ENCODE peak calls at places on chromosomes 16 and 17, in six cellular contexts. B is PC-9, Q is endodermal cell, H is NCI-H345, W is activated gamma-delta T cell treated with Interleukin-2 at 50 U/mL for 16 hours, X is HCT116. Z is an unnamed sample.

GRCh38 chr17:55763856-55764255 is 13.0 kb downstream of the PCTP start:
- DNase-seq in B (no peak), Q (no peak), H (no peak), W (no peak), X (no peak), Z (no peak)

GRCh38 chr17:68740555-68741447 is 139.6 kb upstream of the FAM20A start:
- DNase-seq in H (no peak), W (no peak), Q (no peak), X (no peak), B (no peak), Z (no peak)

GRCh38 chr16:88306411-88306810 is 76.3 kb upstream of the ZNF469 start:
- DNase-seq in B (no peak), X (no peak), H (no peak), Q (no peak), W (no peak), Z (no peak)

GRCh38 chr17:78137392-78138203 is 7.0 kb downstream of the TMC8 start:
- DNase-seq in B (peak), H (no peak), W (peak), X (no peak), Q (peak), Z (no peak)

GRCh38 chr16:80623376-80623775 is 82.6 kb downstream of the DYNLRB2 start:
- DNase-seq in B (no peak), H (no peak), X (no peak), Q (peak), W (no peak), Z (no peak)

GRCh38 chr16:87017388-87018012 is 299.7 kb downstream of the C16orf95 start:
- DNase-seq in H (no peak), B (peak), X (peak), W (no peak), Q (peak), Z (peak)

GRCh38 chr17:60067871-60068270 is 10.8 kb downstream of the HEATR6 start:
- DNase-seq in B (no peak), Q (no peak), W (no peak), H (no peak), X (no peak), Z (no peak)

GRCh38 chr16:12187939-12188673 is 211.6 kb downstream of the SNX29 start:
- DNase-seq in H (no peak), X (no peak), W (no peak), Q (no peak), B (peak), Z (peak)

GRCh38 chr17:6393368-6393952 is 41.5 kb downstream of the AIPL1 start:
- DNase-seq in B (no peak), Q (no peak), W (no peak), X (no peak), H (peak), Z (no peak)

GRCh38 chr17:40016692-40017000 is 1.4 kb downstream of the CSF3 start:
- DNase-seq in Q (no peak), W (no peak), X (no peak), H (no peak), B (no peak), Z (no peak)

GRCh38 chr16:66054095-66054494 is 312.4 kb upstream of the CDH5 start:
- DNase-seq in B (no peak), H (no peak), W (no peak), Q (no peak), X (no peak), Z (no peak)

GRCh38 chr16:8620535-8620934 is 963 bp upstream of the METTL22 start:
- DNase-seq in X (no peak), W (no peak), B (no peak), H (no peak), Q (no peak), Z (no peak)

GRCh38 chr17:57114085-57114673 is 29.1 kb downstream of the AKAP1 start:
- DNase-seq in X (no peak), B (no peak), W (peak), Q (peak), H (peak), Z (peak)

GRCh38 chr17:50712641-50713296 is 5.1 kb upstream of the ANKRD40 start:
- DNase-seq in X (no peak), Q (peak), H (no peak), B (no peak), W (no peak), Z (no peak)

GRCh38 chr17:80146121-80147034 is 550 bp downstream of the EIF4A3 start:
- DNase-seq in H (peak), Q (peak), X (no peak), W (no peak), B (no peak), Z (no peak)

GRCh38 chr16:11258553-11259287 is 2.7 kb upstream of the SOCS1 start:
- DNase-seq in Q (no peak), H (no peak), W (no peak), X (no peak), B (no peak), Z (peak)

GRCh38 chr16:89024546-89024945 is 47.5 kb upstream of the CBFA2T3 start:
- DNase-seq in X (no peak), H (no peak), B (no peak), Q (no peak), W (no peak), Z (no peak)

GRCh38 chr17:19996502-19996901 is 12.7 kb upstream of the SPECC1 start:
- DNase-seq in X (no peak), Q (peak), H (no peak), B (no peak), W (no peak), Z (no peak)

GRCh38 chr17:59451706-59452105 is 113.7 kb upstream of the DHX40 start:
- DNase-seq in B (peak), W (no peak), Q (peak), H (no peak), X (no peak), Z (peak)

GRCh38 chr17:42112552-42113176 is at the start of gene DHX58:
- DNase-seq in B (peak), Q (no peak), H (no peak), X (no peak), W (peak), Z (peak)

GRCh38 chr17:9228408-9229159 is 207.3 kb downstream of the NTN1 start:
- DNase-seq in B (no peak), X (no peak), H (no peak), Q (no peak), W (no peak), Z (peak)

GRCh38 chr16:10907757-10908045 is 30.7 kb downstream of the CIITA start:
- DNase-seq in W (no peak), B (no peak), X (no peak), H (no peak), Q (no peak), Z (no peak)

GRCh38 chr17:61457226-61457983 is 5.2 kb downstream of the TBX4 start:
- DNase-seq in H (no peak), B (no peak), X (no peak), W (no peak), Q (peak), Z (no peak)

GRCh38 chr17:59001158-59001814 is 105.4 kb downstream of the TRIM37 start:
- DNase-seq in B (no peak), X (no peak), W (peak), H (no peak), Q (peak), Z (peak)

Z was measured in kidney tubule cell.